ENCODE peak calls at places on chromosomes 5 and 9, in four cellular contexts. S, C, B and G are unnamed samples.

GRCh38 chr5:33258553-33258952 is 182.2 kb upstream of the TARS1 start:
- DNase-seq in S (no peak), C (no peak), B (no peak), G (no peak)

GRCh38 chr9:91360551-91361293 is 996 bp downstream of the AUH start:
- DNase-seq in S (no peak), C (no peak), B (no peak), G (no peak)

GRCh38 chr5:168300377-168301182 is 9.1 kb downstream of the WWC1 start:
- DNase-seq in S (no peak), C (peak), B (no peak), G (no peak)

GRCh38 chr5:178090856-178091255 is 22.5 kb upstream of the N4BP3 start:
- DNase-seq in S (no peak), C (no peak), B (no peak), G (no peak)

GRCh38 chr5:151880304-151880703 is 44.3 kb downstream of the GLRA1 start:
- DNase-seq in S (no peak), C (no peak), B (no peak), G (no peak)

GRCh38 chr5:168753691-168754254 is 174.6 kb upstream of the PANK3 start:
- DNase-seq in S (no peak), C (no peak), B (no peak), G (no peak)

GRCh38 chr5:133480366-133480765 is 132.0 kb downstream of the FSTL4 start:
- DNase-seq in S (no peak), C (no peak), B (no peak), G (no peak)

GRCh38 chr5:80034962-80035821 is at the start of gene THBS4:
- DNase-seq in S (no peak), C (no peak), B (no peak), G (no peak)

GRCh38 chr9:78298046-78298511 is 1.2 kb downstream of the PSAT1 start:
- DNase-seq in S (no peak), C (no peak), B (no peak), G (no peak)

GRCh38 chr5:651296-652022 is 39.3 kb downstream of the CEP72 start:
- DNase-seq in S (no peak), C (peak), B (no peak), G (no peak)

GRCh38 chr5:124732349-124732875 is 14.0 kb downstream of the ZNF608 start:
- DNase-seq in S (no peak), C (no peak), B (no peak), G (no peak)